ENCODE peak calls at places on chromosomes 3 and 15, in five cellular contexts. J is H9, L is neuronal stem cell, D is H1, F is trophoblast cell. B is an unnamed sample.

GRCh38 chr3:193730976-193731375 is 138.0 kb downstream of the OPA1 start:
- DNase-seq in L (no peak), J (no peak), F (no peak), D (no peak), B (no peak)

GRCh38 chr3:102225407-102226132 is 209.2 kb upstream of the ZPLD1 start:
- DNase-seq in F (peak; percentile 77), L (peak; percentile 21), J (no peak), D (no peak), B (peak; percentile 77)

GRCh38 chr3:87006844-87007439 is 16.0 kb upstream of the VGLL3 start:
- DNase-seq in J (no peak), L (no peak), D (no peak), F (peak; percentile 57), B (peak; percentile 5)

GRCh38 chr3:138356666-138357409 is 8.5 kb downstream of the MRAS start:
- DNase-seq in F (no peak), L (no peak), D (no peak), J (no peak), B (no peak)

GRCh38 chr3:159113476-159113875 is 311.6 kb downstream of the MFSD1 start:
- DNase-seq in D (no peak), L (no peak), F (no peak), J (no peak), B (no peak)

GRCh38 chr3:151918253-151919029 is 45.0 kb downstream of the SUCNR1 start:
- DNase-seq in F (peak; percentile 73), J (no peak), L (no peak), D (no peak), B (peak; percentile 71)

GRCh38 chr3:127425505-127426443 is 137.9 kb upstream of the PRR20G start:
- DNase-seq in F (no peak), D (no peak), J (peak; percentile 22), L (no peak), B (no peak)

GRCh38 chr15:91151781-91152563 is 51.9 kb downstream of the SV2B start:
- DNase-seq in F (no peak), J (no peak), D (no peak), L (no peak), B (no peak)

GRCh38 chr15:64110945-64111678 is 15.3 kb downstream of the SNX1 start:
- DNase-seq in F (no peak), J (no peak), D (no peak), L (no peak), B (no peak)

GRCh38 chr3:66520716-66521115 is 19.9 kb upstream of the LRIG1 start:
- DNase-seq in L (no peak), F (no peak), J (no peak), D (no peak), B (peak; percentile 13)

GRCh38 chr15:74306801-74307217 is 60.6 kb downstream of the CYP11A1 start:
- DNase-seq in L (no peak), F (no peak), J (peak; percentile 45), D (no peak), B (no peak)

GRCh38 chr3:167649731-167650130 is 4.0 kb downstream of the WDR49 start:
- DNase-seq in J (no peak), D (no peak), F (no peak), L (no peak), B (no peak)

GRCh38 chr3:53161345-53161819 is 373 bp downstream of the PRKCD start:
- DNase-seq in D (no peak), F (peak; percentile 33), L (no peak), J (no peak), B (peak; percentile 27)

GRCh38 chr3:27544372-27544865 is 60.2 kb upstream of the SLC4A7 start:
- DNase-seq in J (no peak), D (no peak), F (peak; percentile 62), L (no peak), B (peak; percentile 25)

GRCh38 chr15:42650208-42651066 is 75.0 kb downstream of the STARD9 start:
- DNase-seq in J (peak; percentile 51), F (peak; percentile 72), L (peak; percentile 36), D (peak; percentile 13), B (peak; percentile 77)

GRCh38 chr15:32029862-32030781 is at the start of gene CHRNA7:
- DNase-seq in F (peak; percentile 15), D (no peak), J (peak; percentile 86), L (peak; percentile 71), B (peak; percentile 19)

GRCh38 chr15:65532738-65533051 is 2.4 kb downstream of the HACD3 start:
- DNase-seq in D (no peak), J (no peak), F (no peak), L (no peak), B (peak; percentile 85)

GRCh38 chr15:49060710-49061483 is 14.7 kb upstream of the SECISBP2L start:
- DNase-seq in D (no peak), F (peak; percentile 38), J (no peak), L (no peak), B (peak; percentile 42)

GRCh38 chr15:80160570-80161156 is 7.9 kb downstream of the FAH start:
- DNase-seq in L (no peak), F (peak; percentile 71), D (no peak), J (no peak), B (peak; percentile 96)

GRCh38 chr3:47434849-47435248 is 40.9 kb downstream of the SCAP start:
- DNase-seq in J (no peak), F (no peak), L (no peak), D (no peak), B (no peak)

GRCh38 chr3:37996785-37997301 is 6.3 kb downstream of the VILL start:
- DNase-seq in F (peak; percentile 96), J (peak; percentile 81), L (peak; percentile 74), D (peak; percentile 50), B (peak; percentile 76)

GRCh38 chr3:168139947-168140346 is 44.2 kb upstream of the GOLIM4 start:
- DNase-seq in D (no peak), J (no peak), L (no peak), F (peak; percentile 33), B (no peak)

GRCh38 chr3:45906681-45907220 is 20.4 kb downstream of the CCR9 start:
- DNase-seq in L (no peak), J (peak; percentile 57), D (no peak), F (peak; percentile 36), B (peak; percentile 61)

GRCh38 chr3:76474632-76475031 is 565.3 kb upstream of the ROBO2 start:
- DNase-seq in J (no peak), L (no peak), D (no peak), F (no peak), B (no peak)

GRCh38 chr15:69224383-69224782 is 63.9 kb downstream of the GLCE start:
- DNase-seq in F (no peak), L (no peak), J (no peak), D (no peak), B (no peak)

GRCh38 chr3:79032686-79033318 is 735.0 kb downstream of the ROBO1 start:
- DNase-seq in L (peak; percentile 54), D (no peak), F (peak; percentile 86), J (no peak), B (peak; percentile 66)

GRCh38 chr15:71153823-71154524 is 38.7 kb downstream of the THSD4 start:
- DNase-seq in L (no peak), F (peak; percentile 27), D (no peak), J (no peak), B (no peak)

GRCh38 chr3:158770254-158771017 is 31.4 kb upstream of the MFSD1 start:
- DNase-seq in L (no peak), F (peak; percentile 67), D (no peak), J (no peak), B (peak; percentile 77)

GRCh38 chr15:62850791-62851291 is 191.7 kb upstream of the TPM1 start:
- DNase-seq in J (no peak), F (peak; percentile 79), D (peak; percentile 34), L (peak; percentile 23), B (peak; percentile 38)

GRCh38 chr3:192847918-192848317 is 69.7 kb downstream of the MB21D2 start:
- DNase-seq in L (no peak), J (no peak), D (no peak), F (peak; percentile 62), B (peak; percentile 65)

GRCh38 chr3:161607056-161607455 is 110.4 kb downstream of the OTOL1 start:
- DNase-seq in J (no peak), D (no peak), F (no peak), L (no peak), B (no peak)

GRCh38 chr3:124887177-124887995 is at the start of gene ITGB5:
- DNase-seq in F (peak; percentile 71), J (peak; percentile 67), D (no peak), L (peak; percentile 80), B (peak; percentile 88)

GRCh38 chr3:114320251-114320650 is 26.4 kb downstream of the TIGIT start:
- DNase-seq in D (no peak), F (no peak), L (no peak), J (no peak), B (no peak)

GRCh38 chr3:181886676-181887075 is 175.0 kb downstream of the SOX2 start:
- DNase-seq in D (no peak), J (no peak), L (no peak), F (no peak), B (no peak)
- H2BK12ac ChIP-seq in D (peak overlapping the region; percentile 27), J (no peak overlapping the region), L (no peak overlapping the region), F (no peak overlapping the region), B (no peak overlapping the region)

DNA sequence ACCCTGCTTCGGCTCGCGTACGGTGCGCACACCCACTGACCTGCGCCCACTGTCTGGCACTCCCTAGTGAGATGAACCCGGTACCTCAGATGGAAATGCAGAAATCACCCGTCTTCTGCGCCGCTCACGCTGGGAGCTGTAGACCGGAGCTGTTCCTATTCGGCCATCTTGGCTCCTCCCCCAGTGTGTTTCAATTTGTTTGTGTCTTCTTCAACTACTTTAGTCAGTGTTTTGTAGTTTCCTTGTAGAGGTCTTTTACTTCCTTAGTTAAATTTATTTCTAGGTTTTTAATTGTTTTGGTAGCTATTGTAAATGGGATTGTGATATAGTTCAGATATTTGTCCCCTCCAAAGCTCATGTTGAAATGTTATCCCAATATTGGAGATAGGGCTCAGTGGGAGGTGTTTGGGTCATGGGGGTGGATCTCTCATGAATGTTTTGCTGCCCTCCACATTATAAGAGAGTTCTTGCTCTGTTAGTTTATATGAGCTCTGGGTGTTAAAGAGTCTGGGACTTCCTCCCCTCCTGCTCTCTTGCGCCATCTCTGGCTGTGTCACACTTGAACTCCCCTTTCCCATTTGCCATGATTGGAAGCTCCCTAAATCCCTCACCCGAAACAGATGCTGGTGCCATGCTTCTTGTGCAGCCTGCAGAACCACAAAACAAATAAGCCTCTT is 304.4 kb downstream of the DOCK3 start:
- DNase-seq in F (no peak), J (peak; percentile 74), D (no peak), L (no peak), B (no peak)
- H2BK12ac ChIP-seq in F (no peak overlapping the region), J (no peak overlapping the region), D (peak overlapping the region; percentile 9), L (no peak overlapping the region), B (no peak overlapping the region)

DNA sequence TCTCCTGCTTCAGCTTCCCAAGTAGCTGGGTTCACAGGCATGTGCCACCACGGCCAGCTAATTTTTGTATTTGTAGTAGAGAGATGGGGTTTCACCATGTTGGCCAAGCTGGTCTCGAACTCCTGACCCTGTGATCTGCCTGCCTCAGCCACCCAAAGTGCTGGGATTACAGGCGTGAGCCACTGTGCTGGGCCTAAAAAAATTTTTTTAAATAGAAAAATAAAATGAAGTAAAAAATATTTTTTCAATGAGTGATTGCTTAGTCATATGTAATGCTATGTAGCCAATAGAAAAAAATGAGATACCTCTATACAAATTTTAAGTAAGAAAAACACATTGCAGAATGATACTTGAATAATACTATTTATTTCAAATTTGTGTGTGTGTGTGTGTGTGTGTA is 27.9 kb upstream of the SLC30A4 start:
- DNase-seq in L (no peak), D (no peak), J (no peak), F (peak; percentile 48), B (no peak)
- H2BK12ac ChIP-seq in L (no peak overlapping the region), D (no peak overlapping the region), J (no peak overlapping the region), F (no peak overlapping the region), B (no peak overlapping the region)

DNA sequence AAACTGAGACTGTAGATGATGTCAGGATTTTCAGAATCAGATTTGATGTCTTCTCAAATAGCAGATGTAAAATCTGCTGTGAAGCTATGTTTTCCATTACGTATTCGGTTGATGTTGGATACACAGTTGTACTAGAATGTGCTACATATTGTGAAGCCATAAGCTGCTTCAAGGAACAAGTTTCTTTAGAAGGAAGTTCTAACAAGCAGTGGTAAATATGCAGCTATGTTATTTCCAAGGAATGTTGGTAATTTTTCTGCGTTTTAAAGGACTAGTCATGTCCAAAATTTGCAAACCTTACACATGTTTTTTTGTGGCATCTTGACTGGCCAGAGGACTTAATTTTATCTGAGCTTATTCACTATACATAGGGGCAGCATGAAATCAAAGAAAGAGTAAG is 197.8 kb downstream of the RBMS3 start:
- DNase-seq in J (no peak), L (no peak), F (peak; percentile 86), D (no peak), B (no peak)
- H2BK12ac ChIP-seq in J (no peak overlapping the region), L (no peak overlapping the region), F (no peak overlapping the region), D (no peak overlapping the region), B (no peak overlapping the region)

B was measured in mesenchymal stem cell.